ENCODE peak calls at places on chromosomes 11 and 22, in nine cellular contexts. W is ascending aorta, Z is OCI-LY7, C is body of pancreas, V is transverse colon, Q is neural progenitor cell, G is GM23338, N is psoas muscle, X is heart right ventricle. J is an unnamed sample. For H3K4me1 and H3K36me3, the result is how much of the 10 kb centered on the place peaks cover.

GRCh38 chr11:70306586-70307033 is 36.1 kb downstream of the PPFIA1 start:
- DNase-seq in Q (no peak), G (no peak), W (no peak), Z (no peak), V (no peak), N (no peak), C (no peak), X (no peak), J (no peak)

GRCh38 chr22:19106886-19107729 is 15.1 kb downstream of the DGCR2 start:
- DNase-seq in G (no peak), X (no peak), Z (no peak), Q (no peak), C (no peak), W (no peak), V (no peak), N (no peak), J (no peak)

GRCh38 chr22:44279059-44279340 is 33.8 kb downstream of the SHISAL1 start:
- DNase-seq in Z (no peak), N (no peak), V (no peak), X (no peak), C (no peak), G (no peak), W (no peak), Q (no peak), J (no peak)

GRCh38 chr11:36594316-36594989 is at the start of gene IFTAP:
- DNase-seq in Z (no peak), G (peak), X (peak), Q (peak), N (peak), C (peak), W (peak), V (peak), J (peak)

GRCh38 chr11:114176321-114176720 is 116.8 kb downstream of the ZBTB16 start:
- DNase-seq in X (no peak), W (no peak), N (no peak), G (no peak), V (no peak), Q (no peak), C (peak), Z (no peak), J (no peak)

GRCh38 chr11:72736452-72737069 is 15.6 kb downstream of the ARAP1 start:
- DNase-seq in W (peak), N (peak), C (no peak), V (no peak), X (no peak), G (no peak), Q (no peak), Z (peak), J (no peak)

GRCh38 chr22:22863001-22863400 is 24.6 kb upstream of the IGLL5 start:
- DNase-seq in W (no peak), G (no peak), Z (no peak), C (no peak), Q (no peak), X (no peak), N (no peak), V (no peak), J (no peak)

GRCh38 chr11:75946531-75947530 is 131.8 kb downstream of the UVRAG start:
- DNase-seq in X (no peak), V (no peak), G (peak), N (no peak), Z (no peak), Q (peak), C (peak), W (no peak), J (no peak)

GRCh38 chr11:16000065-16000464 is 356.3 kb downstream of the SOX6 start:
- DNase-seq in G (no peak), N (no peak), V (no peak), W (no peak), Q (no peak), Z (no peak), C (no peak), X (no peak), J (no peak)

GRCh38 chr11:1741741-1742140 is 8.7 kb downstream of the IFITM10 start:
- DNase-seq in Z (no peak), G (no peak), C (no peak), N (no peak), X (no peak), V (no peak), W (peak), Q (no peak), J (no peak)

GRCh38 chr22:19121631-19122142 is 525 bp downstream of the DGCR2 start:
- DNase-seq in W (no peak), V (peak), G (peak), X (peak), C (peak), Q (peak), N (peak), Z (peak), J (no peak)

GRCh38 chr22:36775966-36776669 is at the start of gene IFT27:
- DNase-seq in W (peak), G (peak), Q (peak), C (peak), N (peak), V (peak), Z (peak), X (peak), J (peak)

GRCh38 chr11:112523477-112523876 is 262.8 kb upstream of the PLET1 start:
- DNase-seq in Q (peak), V (no peak), W (peak), N (no peak), Z (no peak), X (peak), G (peak), C (peak), J (peak)

GRCh38 chr11:130209128-130209932 is 49.7 kb downstream of the ST14 start:
- DNase-seq in N (no peak), V (peak), X (no peak), Q (no peak), G (no peak), Z (no peak), W (peak), C (peak), J (no peak)

GRCh38 chr22:30821381-30821780 is 126.7 kb downstream of the OSBP2 start:
- DNase-seq in N (no peak), G (no peak), Z (no peak), V (no peak), C (no peak), X (no peak), Q (no peak), W (no peak), J (no peak)

GRCh38 chr11:100849009-100849913 is 162.2 kb downstream of the ARHGAP42 start:
- DNase-seq in G (no peak), C (no peak), X (no peak), Q (no peak), Z (no peak), N (no peak), V (no peak), W (no peak), J (no peak)

GRCh38 chr11:28110108-28110838 is 2.1 kb downstream of the METTL15 start:
- DNase-seq in Z (peak), V (peak), X (peak), G (peak), N (peak), Q (peak), C (peak), W (peak), J (peak)

GRCh38 chr22:33917744-33918406 is 2.4 kb downstream of the LARGE1 start:
- DNase-seq in V (no peak), N (no peak), Z (peak), Q (peak), G (peak), W (no peak), C (no peak), X (no peak), J (no peak)

GRCh38 chr11:1542267-1542666 is 29.8 kb downstream of the DUSP8 start:
- DNase-seq in Q (no peak), V (peak), G (no peak), Z (no peak), N (no peak), W (no peak), X (peak), C (no peak), J (no peak)

GRCh38 chr11:78551066-78551465 is 23.6 kb downstream of the NARS2 start:
- DNase-seq in Q (no peak), Z (no peak), X (no peak), V (no peak), C (no peak), N (no peak), G (no peak), W (no peak), J (no peak)

GRCh38 chr11:117071344-117071787 is 26.9 kb downstream of the SIK3 start:
- DNase-seq in C (peak), W (no peak), X (no peak), N (peak), Z (no peak), Q (no peak), V (peak), G (peak), J (no peak)

GRCh38 chr11:31689559-31689958 is 121.6 kb downstream of the PAX6 start:
- DNase-seq in G (no peak), X (no peak), Q (no peak), N (no peak), V (no peak), C (no peak), Z (no peak), W (no peak), J (no peak)

GRCh38 chr11:127627629-127628462 is 627.3 kb upstream of the KIRREL3 start:
- DNase-seq in X (no peak), W (no peak), N (peak), V (peak), G (no peak), Q (no peak), C (peak), Z (no peak), J (no peak)

GRCh38 chr11:93537022-93537421 is 6.2 kb downstream of the SMCO4 start:
- DNase-seq in W (peak), Q (no peak), C (peak), N (no peak), G (peak), V (no peak), Z (no peak), X (peak), J (no peak)

GRCh38 chr11:115269193-115269592 is 235.0 kb downstream of the CADM1 start:
- DNase-seq in Z (no peak), X (no peak), Q (no peak), G (no peak), N (no peak), V (no peak), W (no peak), C (no peak), J (no peak)

GRCh38 chr22:30908051-30908461 is 60.5 kb downstream of the MORC2 start:
- DNase-seq in N (no peak), Z (no peak), V (no peak), X (no peak), G (no peak), W (no peak), Q (no peak), C (no peak), J (no peak)

GRCh38 chr22:43994006-43994405 is 30.1 kb upstream of the PARVB start:
- DNase-seq in X (no peak), G (no peak), V (no peak), N (no peak), C (no peak), Z (no peak), Q (no peak), W (no peak), J (no peak)

GRCh38 chr11:62137881-62138629 is 14.2 kb downstream of the INCENP start:
- DNase-seq in N (no peak), Z (no peak), V (no peak), G (no peak), W (no peak), Q (no peak), C (no peak), X (no peak), J (no peak)

GRCh38 chr11:59413646-59414045 is 12.6 kb downstream of the OR5A2 start:
- DNase-seq in X (no peak), C (no peak), Z (no peak), V (no peak), G (no peak), Q (no peak), N (no peak), W (no peak), J (no peak)

GRCh38 chr22:37187891-37188761 is at the start of gene C1QTNF6:
- DNase-seq in V (no peak), N (peak), W (no peak), Z (no peak), C (no peak), Q (peak), G (peak), X (peak), J (no peak)

GRCh38 chr11:894575-895201 is 15.9 kb downstream of the CHID1 start:
- DNase-seq in Z (no peak), X (no peak), W (no peak), N (no peak), G (peak), C (no peak), V (no peak), Q (peak), J (no peak)

GRCh38 chr11:111557425-111558111 is 17.0 kb downstream of the LAYN start:
- DNase-seq in V (no peak), Z (no peak), G (no peak), Q (no peak), X (no peak), N (no peak), W (no peak), C (no peak), J (no peak)

GRCh38 chr22:25407226-25407858 is 157.1 kb upstream of the GRK3 start:
- DNase-seq in G (no peak), W (no peak), X (no peak), C (no peak), Q (no peak), N (no peak), V (no peak), Z (no peak), J (no peak)

GRCh38 chr11:88801484-88802123 is 264.2 kb downstream of the GRM5 start:
- DNase-seq in G (no peak), C (no peak), V (no peak), N (no peak), Z (no peak), X (no peak), W (no peak), Q (no peak), J (no peak)

GRCh38 chr11:46382644-46383403 is 1.4 kb downstream of the MDK start:
- DNase-seq in Z (no peak), Q (peak), N (no peak), G (peak), V (no peak), W (no peak), X (no peak), C (peak), J (no peak)

GRCh38 chr11:7246179-7246578 is 5.5 kb upstream of the SYT9 start:
- DNase-seq in V (no peak), Q (no peak), C (no peak), X (no peak), Z (no peak), G (no peak), N (no peak), W (no peak), J (no peak)

GRCh38 chr11:65419773-65420481 is 2.7 kb upstream of the NEAT1 start:
- DNase-seq in W (peak), C (peak), X (peak), Z (peak), N (peak), G (peak), Q (peak), V (peak), J (peak)

GRCh38 chr11:82902880-82903279 is 1.3 kb downstream of the DDIAS start:
- DNase-seq in C (no peak), G (no peak), V (no peak), W (no peak), X (no peak), Q (no peak), N (no peak), Z (no peak), J (no peak)

DNA sequence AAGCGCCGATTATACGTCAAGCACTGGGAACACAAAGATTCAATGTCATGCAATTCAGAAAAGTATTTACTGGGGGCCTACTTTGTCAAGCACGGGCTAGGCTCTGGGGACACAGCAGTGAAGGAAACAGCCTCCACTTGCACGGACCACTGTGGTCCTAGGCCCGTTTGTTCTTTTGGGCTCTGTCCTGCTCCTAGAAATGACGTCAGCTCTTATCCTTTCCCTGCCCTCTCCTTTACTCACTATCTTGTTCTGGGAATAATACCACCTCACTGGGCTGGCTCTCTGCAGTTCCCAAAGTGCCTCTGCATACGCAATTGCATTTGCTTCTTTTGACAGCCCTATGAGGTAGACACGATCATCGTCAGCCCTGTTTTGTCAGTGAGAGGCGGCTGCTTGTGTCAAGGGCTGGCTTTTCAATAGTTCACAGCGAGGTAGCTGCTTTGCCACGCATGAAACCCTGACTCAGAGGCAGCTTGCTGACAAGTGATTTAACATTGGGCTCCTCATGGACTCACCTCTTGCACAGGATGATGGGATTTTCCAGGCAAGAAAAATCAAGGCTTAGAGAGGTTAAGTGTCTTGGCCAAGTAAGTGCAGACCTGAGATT is 22.9 kb upstream of the IGSF22 start:
- DNase-seq in Z (no peak), G (no peak), X (no peak), C (no peak), Q (no peak), W (no peak), N (no peak), V (no peak), J (no peak)
- H3K4me1 ChIP-seq in Z (under half), G (under half), X (under half), C (under half), Q (under half), W (under half), N (under half), V (under half), J (under half)

GRCh38 chr22:39444937-39445465 is 11.8 kb upstream of the MGAT3 start:
- DNase-seq in C (no peak), G (no peak), W (no peak), N (no peak), Q (no peak), Z (no peak), V (no peak), X (no peak), J (no peak)

GRCh38 chr22:39443416-39443815 is 13.4 kb upstream of the MGAT3 start:
- DNase-seq in G (no peak), Q (no peak), V (no peak), C (no peak), Z (no peak), N (no peak), W (no peak), X (no peak), J (no peak)

GRCh38 chr22:39446239-39446721 is 10.5 kb upstream of the MGAT3 start:
- DNase-seq in X (no peak), Z (peak), G (peak), V (peak), Q (peak), W (no peak), C (no peak), N (no peak), J (no peak)

GRCh38 chr22:39448205-39449054 is 8.4 kb upstream of the MGAT3 start:
- DNase-seq in Q (no peak), V (no peak), N (no peak), G (no peak), Z (peak), W (no peak), C (no peak), X (no peak), J (no peak)

DNA sequence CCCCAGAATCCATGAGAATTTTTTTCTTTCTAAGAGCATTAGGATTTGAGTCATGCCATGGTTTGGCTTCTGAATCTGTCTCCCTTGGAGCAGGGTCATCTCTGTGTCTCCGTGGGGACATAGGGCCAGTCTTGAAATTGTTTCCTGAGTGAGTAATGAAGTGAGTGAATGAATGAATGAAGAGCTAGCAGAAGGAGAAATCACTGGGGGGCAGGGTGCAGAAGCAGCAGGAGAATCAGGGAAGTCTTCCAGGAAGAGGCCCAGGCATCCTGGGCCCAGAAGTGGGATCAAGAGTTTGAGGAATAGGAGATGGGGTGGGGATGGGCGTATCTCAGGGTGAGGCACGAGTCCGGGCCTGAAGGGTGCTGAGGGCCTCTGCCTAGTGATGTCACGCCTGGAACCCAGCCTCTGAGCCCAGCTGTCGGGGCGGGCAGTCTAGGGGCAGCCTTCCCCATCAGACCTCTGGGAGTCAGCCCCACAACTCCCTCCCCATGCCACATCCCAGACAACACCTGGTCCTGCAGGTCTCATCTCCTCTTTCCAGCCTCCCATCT is 12.5 kb upstream of the MGAT3 start:
- DNase-seq in G (no peak), C (no peak), V (no peak), X (no peak), Z (no peak), N (no peak), W (no peak), Q (no peak), J (no peak)
- H3K36me3 ChIP-seq in G (under half), C (under half), V (under half), X (under half), Z (under half), N (under half), W (under half), Q (under half), J (under half)

DNA sequence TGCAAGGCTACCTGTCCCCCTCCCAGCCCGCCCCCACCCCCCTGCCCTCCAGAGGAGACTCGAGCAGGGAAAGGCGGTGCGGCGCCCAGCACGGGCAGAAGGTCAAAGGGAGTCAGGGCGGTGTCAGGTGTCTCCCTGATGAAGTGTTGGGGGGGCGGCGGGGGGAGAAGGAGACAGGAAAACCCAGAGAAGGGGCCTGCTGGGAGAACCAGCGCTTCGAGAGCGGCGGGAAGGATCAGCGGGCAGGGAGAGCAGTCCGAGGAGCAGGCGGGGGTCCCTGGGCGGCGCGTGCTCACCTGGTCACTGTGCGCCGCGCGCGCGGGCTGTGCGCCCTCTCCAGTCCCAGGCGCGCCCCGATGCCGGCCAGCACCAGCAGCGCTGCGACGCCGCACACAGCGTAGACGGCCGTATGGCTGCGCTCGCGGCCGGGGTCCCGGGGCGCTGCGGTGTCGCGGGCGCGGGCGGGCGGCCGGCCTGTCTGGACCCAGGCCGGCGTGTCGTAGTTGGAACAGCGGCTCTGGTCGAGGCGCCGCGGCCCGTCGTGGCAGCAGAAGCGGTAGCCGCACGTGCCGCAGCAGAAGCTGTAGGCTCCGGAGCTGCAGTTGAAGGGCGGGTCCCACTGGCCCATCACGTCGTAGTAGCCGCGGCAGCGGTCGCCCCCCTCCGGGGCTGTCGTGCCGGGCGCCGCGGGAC is 886 bp downstream of the SHISA8 start:
- DNase-seq in C (no peak), Q (peak), Z (no peak), X (no peak), W (no peak), V (no peak), G (peak), N (no peak), J (no peak)
- H3K4me1 ChIP-seq in C (under half), Q (under half), Z (under half), X (under half), W (under half), V (under half), G (under half), N (under half), J (under half)

DNA sequence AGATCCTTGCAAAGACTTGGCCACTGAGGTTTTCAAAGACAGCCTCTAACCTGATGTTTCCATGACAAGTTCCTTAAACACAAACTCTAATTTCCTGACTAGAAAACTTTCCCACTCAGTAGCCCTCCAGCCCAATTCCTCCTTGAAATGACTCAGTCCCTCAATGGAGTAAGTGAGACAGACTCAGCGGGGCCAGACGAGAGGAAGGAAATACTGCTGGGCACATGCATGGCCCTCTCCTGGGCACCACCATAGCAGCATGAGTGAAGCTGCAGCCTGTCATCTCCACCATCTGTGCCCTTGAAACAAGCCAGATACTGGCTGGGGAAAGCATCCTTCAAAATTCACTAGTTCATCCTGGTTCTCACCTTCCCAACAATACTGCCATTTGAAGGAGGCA is 76.2 kb upstream of the GDPD4 start:
- DNase-seq in Q (no peak), G (no peak), X (no peak), V (no peak), C (no peak), W (no peak), N (no peak), Z (no peak), J (no peak)
- H3K36me3 ChIP-seq in Q (under half), G (under half), X (under half), V (under half), C (under half), W (half or more), N (under half), Z (under half), J (under half)

GRCh38 chr11:132445966-132446365 is 1075.6 kb downstream of the NTM start:
- DNase-seq in C (no peak), Q (no peak), N (no peak), G (no peak), V (no peak), X (no peak), Z (no peak), W (no peak), J (no peak)
- H3K4me1 ChIP-seq in C (under half), Q (under half), N (under half), G (under half), V (under half), X (under half), Z (under half), W (under half), J (under half)